ENCODE peak calls at places on chromosomes 7 and 10, in nine cellular contexts. One of them, this sample, is unnamed. For H3K27me3, the result is how much of the 10 kb centered on the place peaks cover.

GRCh38 chr10:95327367-95327766 is 36.6 kb upstream of the PDLIM1 start:
- DNase-seq in uterus: no peak
- DNase-seq in HCT116: no peak
- DNase-seq in BJ: no peak
- DNase-seq in neuronal stem cell: no peak
- DNase-seq in lower lobe of right lung: peak
- DNase-seq in stomach: peak
- DNase-seq in cardiac muscle cell: peak
- DNase-seq in GM06990: no peak
- DNase-seq in this sample: no peak

GRCh38 chr10:32951111-32951510 is 6.9 kb downstream of the ITGB1 start:
- DNase-seq in uterus: no peak
- DNase-seq in HCT116: no peak
- DNase-seq in BJ: no peak
- DNase-seq in neuronal stem cell: no peak
- DNase-seq in lower lobe of right lung: no peak
- DNase-seq in stomach: no peak
- DNase-seq in cardiac muscle cell: no peak
- DNase-seq in GM06990: no peak
- DNase-seq in this sample: no peak

GRCh38 chr10:20958225-20958624 is 61.1 kb upstream of the NEBL start:
- DNase-seq in uterus: no peak
- DNase-seq in HCT116: no peak
- DNase-seq in BJ: no peak
- DNase-seq in neuronal stem cell: no peak
- DNase-seq in lower lobe of right lung: no peak
- DNase-seq in stomach: no peak
- DNase-seq in cardiac muscle cell: no peak
- DNase-seq in GM06990: no peak
- DNase-seq in this sample: no peak

GRCh38 chr10:32377458-32378370 is 30.8 kb upstream of the EPC1 start:
- DNase-seq in uterus: no peak
- DNase-seq in HCT116: peak
- DNase-seq in BJ: no peak
- DNase-seq in neuronal stem cell: peak
- DNase-seq in lower lobe of right lung: no peak
- DNase-seq in stomach: no peak
- DNase-seq in cardiac muscle cell: peak
- DNase-seq in GM06990: peak
- DNase-seq in this sample: no peak

GRCh38 chr7:44191171-44191570 is 1.9 kb upstream of the GCK start:
- DNase-seq in uterus: no peak
- DNase-seq in HCT116: no peak
- DNase-seq in BJ: no peak
- DNase-seq in neuronal stem cell: no peak
- DNase-seq in lower lobe of right lung: no peak
- DNase-seq in stomach: no peak
- DNase-seq in cardiac muscle cell: no peak
- DNase-seq in GM06990: no peak
- DNase-seq in this sample: no peak

GRCh38 chr7:135670179-135670578 is 7.9 kb downstream of the STMP1 start:
- DNase-seq in uterus: no peak
- DNase-seq in HCT116: no peak
- DNase-seq in BJ: no peak
- DNase-seq in neuronal stem cell: no peak
- DNase-seq in lower lobe of right lung: no peak
- DNase-seq in stomach: no peak
- DNase-seq in cardiac muscle cell: no peak
- DNase-seq in GM06990: no peak
- DNase-seq in this sample: no peak

GRCh38 chr10:4596951-4597350 is 229.1 kb upstream of the AKR1E2 start:
- DNase-seq in uterus: no peak
- DNase-seq in HCT116: no peak
- DNase-seq in BJ: no peak
- DNase-seq in neuronal stem cell: no peak
- DNase-seq in lower lobe of right lung: no peak
- DNase-seq in stomach: no peak
- DNase-seq in cardiac muscle cell: no peak
- DNase-seq in GM06990: no peak
- DNase-seq in this sample: no peak

GRCh38 chr7:4249241-4249640 is 432.9 kb upstream of the FOXK1 start:
- DNase-seq in uterus: no peak
- DNase-seq in HCT116: no peak
- DNase-seq in BJ: no peak
- DNase-seq in neuronal stem cell: no peak
- DNase-seq in lower lobe of right lung: no peak
- DNase-seq in stomach: no peak
- DNase-seq in cardiac muscle cell: no peak
- DNase-seq in GM06990: no peak
- DNase-seq in this sample: peak

GRCh38 chr7:114865564-114865963 is 56.3 kb upstream of the MDFIC start:
- DNase-seq in uterus: peak
- DNase-seq in HCT116: peak
- DNase-seq in BJ: no peak
- DNase-seq in neuronal stem cell: peak
- DNase-seq in lower lobe of right lung: peak
- DNase-seq in stomach: peak
- DNase-seq in cardiac muscle cell: peak
- DNase-seq in GM06990: peak
- DNase-seq in this sample: peak

GRCh38 chr7:1127001-1127400 is 33.0 kb downstream of the ZFAND2A start:
- DNase-seq in uterus: no peak
- DNase-seq in HCT116: no peak
- DNase-seq in BJ: no peak
- DNase-seq in neuronal stem cell: no peak
- DNase-seq in lower lobe of right lung: peak
- DNase-seq in stomach: no peak
- DNase-seq in cardiac muscle cell: no peak
- DNase-seq in GM06990: no peak
- DNase-seq in this sample: peak

GRCh38 chr7:3359011-3359410 is 58.0 kb downstream of the SDK1 start:
- DNase-seq in uterus: no peak
- DNase-seq in HCT116: no peak
- DNase-seq in BJ: no peak
- DNase-seq in neuronal stem cell: no peak
- DNase-seq in lower lobe of right lung: no peak
- DNase-seq in stomach: no peak
- DNase-seq in cardiac muscle cell: no peak
- DNase-seq in GM06990: no peak
- DNase-seq in this sample: no peak

GRCh38 chr10:131644287-131644686 is 256.5 kb upstream of the PPP2R2D start:
- DNase-seq in uterus: no peak
- DNase-seq in HCT116: no peak
- DNase-seq in BJ: no peak
- DNase-seq in neuronal stem cell: no peak
- DNase-seq in lower lobe of right lung: no peak
- DNase-seq in stomach: no peak
- DNase-seq in cardiac muscle cell: no peak
- DNase-seq in GM06990: no peak
- DNase-seq in this sample: peak

GRCh38 chr10:76299501-76299900 is 868.1 kb downstream of the LRMDA start:
- DNase-seq in uterus: no peak
- DNase-seq in HCT116: no peak
- DNase-seq in BJ: no peak
- DNase-seq in neuronal stem cell: no peak
- DNase-seq in lower lobe of right lung: no peak
- DNase-seq in stomach: no peak
- DNase-seq in cardiac muscle cell: no peak
- DNase-seq in GM06990: no peak
- DNase-seq in this sample: no peak

GRCh38 chr7:39574673-39575349 is 8.6 kb downstream of the YAE1 start:
- DNase-seq in uterus: no peak
- DNase-seq in HCT116: no peak
- DNase-seq in BJ: no peak
- DNase-seq in neuronal stem cell: no peak
- DNase-seq in lower lobe of right lung: no peak
- DNase-seq in stomach: no peak
- DNase-seq in cardiac muscle cell: no peak
- DNase-seq in GM06990: no peak
- DNase-seq in this sample: no peak

GRCh38 chr10:78316451-78316931 is 282.8 kb downstream of the RPS24 start:
- DNase-seq in uterus: peak
- DNase-seq in HCT116: no peak
- DNase-seq in BJ: peak
- DNase-seq in neuronal stem cell: no peak
- DNase-seq in lower lobe of right lung: no peak
- DNase-seq in stomach: no peak
- DNase-seq in cardiac muscle cell: no peak
- DNase-seq in GM06990: no peak
- DNase-seq in this sample: no peak

GRCh38 chr10:127612-128432 is 7.4 kb upstream of the ZMYND11 start:
- DNase-seq in uterus: no peak
- DNase-seq in HCT116: no peak
- DNase-seq in BJ: no peak
- DNase-seq in neuronal stem cell: no peak
- DNase-seq in lower lobe of right lung: no peak
- DNase-seq in stomach: no peak
- DNase-seq in cardiac muscle cell: no peak
- DNase-seq in GM06990: peak
- DNase-seq in this sample: no peak

GRCh38 chr10:89269822-89270483 is 18.4 kb upstream of the LIPA start:
- DNase-seq in uterus: no peak
- DNase-seq in HCT116: no peak
- DNase-seq in BJ: no peak
- DNase-seq in neuronal stem cell: no peak
- DNase-seq in lower lobe of right lung: no peak
- DNase-seq in stomach: no peak
- DNase-seq in cardiac muscle cell: no peak
- DNase-seq in GM06990: no peak
- DNase-seq in this sample: no peak

GRCh38 chr10:34941471-34942357 is 126.6 kb upstream of the PARD3 start:
- DNase-seq in uterus: no peak
- DNase-seq in HCT116: no peak
- DNase-seq in BJ: no peak
- DNase-seq in neuronal stem cell: no peak
- DNase-seq in lower lobe of right lung: no peak
- DNase-seq in stomach: no peak
- DNase-seq in cardiac muscle cell: no peak
- DNase-seq in GM06990: peak
- DNase-seq in this sample: no peak

GRCh38 chr10:48880016-48880705 is 59.5 kb downstream of the LRRC18 start:
- DNase-seq in uterus: no peak
- DNase-seq in HCT116: no peak
- DNase-seq in BJ: no peak
- DNase-seq in neuronal stem cell: no peak
- DNase-seq in lower lobe of right lung: no peak
- DNase-seq in stomach: no peak
- DNase-seq in cardiac muscle cell: no peak
- DNase-seq in GM06990: no peak
- DNase-seq in this sample: no peak

GRCh38 chr7:151016942-151017341 is 7.4 kb downstream of the ATG9B start:
- DNase-seq in uterus: no peak
- DNase-seq in HCT116: no peak
- DNase-seq in BJ: no peak
- DNase-seq in neuronal stem cell: no peak
- DNase-seq in lower lobe of right lung: no peak
- DNase-seq in stomach: no peak
- DNase-seq in cardiac muscle cell: no peak
- DNase-seq in GM06990: no peak
- DNase-seq in this sample: no peak
- H3K27me3 ChIP-seq in uterus: under half
- H3K27me3 ChIP-seq in HCT116: under half
- H3K27me3 ChIP-seq in BJ: under half
- H3K27me3 ChIP-seq in neuronal stem cell: under half
- H3K27me3 ChIP-seq in lower lobe of right lung: under half
- H3K27me3 ChIP-seq in stomach: under half
- H3K27me3 ChIP-seq in cardiac muscle cell: under half
- H3K27me3 ChIP-seq in GM06990: under half
- H3K27me3 ChIP-seq in this sample: under half

GRCh38 chr7:13801669-13802068 is 187.8 kb downstream of the ETV1 start:
- DNase-seq in uterus: no peak
- DNase-seq in HCT116: no peak
- DNase-seq in BJ: no peak
- DNase-seq in neuronal stem cell: no peak
- DNase-seq in lower lobe of right lung: no peak
- DNase-seq in stomach: no peak
- DNase-seq in cardiac muscle cell: no peak
- DNase-seq in GM06990: no peak
- DNase-seq in this sample: no peak
- H3K27me3 ChIP-seq in uterus: under half
- H3K27me3 ChIP-seq in HCT116: under half
- H3K27me3 ChIP-seq in BJ: under half
- H3K27me3 ChIP-seq in neuronal stem cell: under half
- H3K27me3 ChIP-seq in lower lobe of right lung: under half
- H3K27me3 ChIP-seq in stomach: under half
- H3K27me3 ChIP-seq in cardiac muscle cell: under half
- H3K27me3 ChIP-seq in GM06990: under half
- H3K27me3 ChIP-seq in this sample: under half

DNA sequence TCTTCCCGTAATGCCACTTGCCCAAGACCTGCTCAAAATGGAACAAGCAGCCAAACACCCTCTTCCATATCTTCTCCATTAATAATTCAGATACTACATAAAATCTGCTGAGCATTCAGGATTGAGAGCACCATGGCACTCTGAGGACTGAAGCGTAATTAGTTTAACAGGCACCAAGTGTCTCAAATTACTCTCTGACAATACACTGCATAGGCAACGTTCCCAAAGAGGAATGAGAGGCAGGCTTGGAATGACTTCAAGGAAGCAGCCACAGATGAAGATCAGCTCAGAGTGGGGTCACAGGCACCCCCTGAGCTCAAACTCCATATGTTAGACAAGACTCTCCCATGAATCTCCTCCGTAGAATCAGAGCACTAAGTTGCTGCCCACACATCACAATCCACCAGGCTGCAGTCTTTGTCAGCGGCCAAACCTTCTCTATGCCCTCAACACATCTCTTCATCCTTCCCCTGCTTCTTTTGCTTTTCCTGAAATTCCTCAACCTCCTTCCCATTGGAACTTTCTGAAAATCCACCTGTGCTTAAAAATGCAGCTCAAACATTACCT is 4.7 kb upstream of the ABLIM1 start:
- DNase-seq in uterus: no peak
- DNase-seq in HCT116: no peak
- DNase-seq in BJ: no peak
- DNase-seq in neuronal stem cell: no peak
- DNase-seq in lower lobe of right lung: no peak
- DNase-seq in stomach: no peak
- DNase-seq in cardiac muscle cell: no peak
- DNase-seq in GM06990: no peak
- DNase-seq in this sample: no peak
- H3K27me3 ChIP-seq in uterus: under half
- H3K27me3 ChIP-seq in HCT116: under half
- H3K27me3 ChIP-seq in BJ: under half
- H3K27me3 ChIP-seq in neuronal stem cell: under half
- H3K27me3 ChIP-seq in lower lobe of right lung: under half
- H3K27me3 ChIP-seq in stomach: under half
- H3K27me3 ChIP-seq in cardiac muscle cell: under half
- H3K27me3 ChIP-seq in GM06990: under half
- H3K27me3 ChIP-seq in this sample: under half

DNA sequence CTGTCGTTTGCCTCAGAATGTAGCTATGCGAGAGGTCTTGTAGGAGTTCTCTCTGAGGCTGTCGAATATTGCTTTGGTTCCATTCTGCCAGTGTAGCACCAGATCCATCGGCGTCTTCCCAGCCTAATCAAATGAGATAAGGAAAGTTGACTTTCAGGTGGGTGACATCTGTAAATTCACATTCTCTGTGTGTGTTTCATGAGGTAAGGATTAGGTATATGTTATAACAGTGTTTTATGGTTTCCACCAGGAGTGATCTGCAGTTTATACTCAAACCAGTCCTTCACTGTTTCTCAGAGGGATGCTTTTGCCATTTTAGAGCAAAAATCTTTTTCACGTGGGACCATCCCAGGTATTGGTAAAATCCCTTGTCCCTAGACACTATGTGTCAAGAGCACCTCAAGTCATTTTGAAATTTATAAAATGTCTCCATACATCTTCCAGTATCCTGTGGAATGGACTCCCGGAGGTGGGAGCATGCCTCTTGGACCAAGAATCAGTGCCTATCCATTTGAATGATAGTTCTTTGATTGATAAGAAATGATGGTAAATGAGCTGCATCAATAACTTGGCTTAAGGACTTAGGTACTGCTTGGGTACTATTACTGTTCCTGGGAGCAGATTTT is 7.9 kb downstream of the ANKRD1 start:
- DNase-seq in uterus: no peak
- DNase-seq in HCT116: no peak
- DNase-seq in BJ: no peak
- DNase-seq in neuronal stem cell: no peak
- DNase-seq in lower lobe of right lung: no peak
- DNase-seq in stomach: no peak
- DNase-seq in cardiac muscle cell: no peak
- DNase-seq in GM06990: no peak
- DNase-seq in this sample: no peak
- H3K27me3 ChIP-seq in uterus: under half
- H3K27me3 ChIP-seq in HCT116: under half
- H3K27me3 ChIP-seq in BJ: under half
- H3K27me3 ChIP-seq in neuronal stem cell: under half
- H3K27me3 ChIP-seq in lower lobe of right lung: under half
- H3K27me3 ChIP-seq in stomach: under half
- H3K27me3 ChIP-seq in cardiac muscle cell: under half
- H3K27me3 ChIP-seq in GM06990: under half
- H3K27me3 ChIP-seq in this sample: under half

This sample was measured in upper lobe of right lung.